ENCODE peak calls at places on chromosomes 4 and X, in eight cellular contexts. W is stimulated activated CD8-positive, alpha-beta memory T cell treated with anti-CD3 and anti-CD28 coated beads, Interleukin-15, amount 100 ng/mL, for 4 hours; N is germinal center; R is posterior vena cava; Y is mammary epithelial cell; I is Kasumi-1; L is cardiac fibroblast; J is HL-60. M is an unnamed sample.

GRCh38 chrX:68428431-68428830 is 4.9 kb downstream of the OPHN1 start:
- DNase-seq in W (no peak), L (peak; percentile 77), I (no peak), Y (peak; percentile 50), N (no peak), J (no peak), R (no peak), M (no peak)

GRCh38 chr4:83112678-83113428 is 1.7 kb downstream of the PLAC8 start:
- DNase-seq in L (no peak), N (no peak), R (no peak), I (peak; percentile 48), W (no peak), J (no peak), Y (no peak), M (no peak)

GRCh38 chrX:13373807-13374187 is 53.9 kb upstream of the ATXN3L start:
- DNase-seq in I (no peak), J (no peak), W (no peak), R (no peak), Y (peak; percentile 70), L (peak; percentile 82), N (no peak), M (no peak)

GRCh38 chrX:281166-281999 is at the start of gene PLCXD1:
- DNase-seq in Y (no peak), L (peak; percentile 34), W (no peak), J (no peak), R (peak; percentile 52), N (peak; percentile 54), I (no peak), M (no peak)

GRCh38 chr4:177385576-177386320 is 56.5 kb downstream of the AGA start:
- DNase-seq in I (no peak), J (no peak), L (no peak), Y (no peak), W (no peak), R (no peak), N (no peak), M (no peak)

GRCh38 chr4:152265149-152265621 is 270.7 kb downstream of the FBXW7 start:
- DNase-seq in I (no peak), L (peak; percentile 87), Y (peak; percentile 90), R (no peak), J (no peak), N (no peak), W (no peak), M (no peak)

GRCh38 chr4:53635697-53636483 is 44.6 kb upstream of the LNX1 start:
- DNase-seq in L (no peak), Y (no peak), I (no peak), J (no peak), W (no peak), R (no peak), N (no peak), M (no peak)

GRCh38 chrX:40035726-40036125 is 62.0 kb downstream of the BCOR start:
- DNase-seq in Y (no peak), R (no peak), I (no peak), N (no peak), W (no peak), L (no peak), J (no peak), M (no peak)

GRCh38 chr4:148349153-148349552 is 93.1 kb downstream of the NR3C2 start:
- DNase-seq in I (no peak), J (no peak), W (no peak), Y (no peak), R (no peak), N (no peak), L (no peak), M (no peak)

GRCh38 chrX:32448945-32449344 is 762.4 kb downstream of the DMD start:
- DNase-seq in J (no peak), W (no peak), R (no peak), N (no peak), L (no peak), Y (no peak), I (no peak), M (no peak)

GRCh38 chr4:29559281-29559680 is 1160.9 kb upstream of the PCDH7 start:
- DNase-seq in Y (no peak), W (no peak), N (no peak), L (no peak), R (no peak), J (no peak), I (no peak), M (no peak)

GRCh38 chr4:87445964-87446363 is 23.6 kb downstream of the NUDT9 start:
- DNase-seq in N (no peak), L (no peak), I (no peak), Y (no peak), J (no peak), R (no peak), W (no peak), M (no peak)

GRCh38 chr4:127685292-127685691 is 44.9 kb upstream of the SLC25A31 start:
- DNase-seq in L (peak; percentile 61), N (no peak), Y (peak; percentile 74), R (no peak), W (no peak), I (no peak), J (no peak), M (no peak)

GRCh38 chr4:24287096-24287495 is 297.3 kb downstream of the DHX15 start:
- DNase-seq in J (no peak), R (no peak), N (no peak), I (no peak), W (no peak), Y (no peak), L (no peak), M (no peak)

GRCh38 chr4:137650051-137650450 is 117.8 kb upstream of the PCDH18 start:
- DNase-seq in I (no peak), J (no peak), L (no peak), N (no peak), W (no peak), R (no peak), Y (no peak), M (no peak)

GRCh38 chr4:140092094-140092820 is 61.7 kb downstream of the MAML3 start:
- DNase-seq in W (no peak), I (peak; percentile 48), Y (peak; percentile 35), L (peak; percentile 32), N (no peak), J (no peak), R (peak; percentile 82), M (no peak)